ENCODE peak calls at places on chromosome 21, in nine cellular contexts. E is IMR-90; H is esophagus squamous epithelium; S is CD8-positive, alpha-beta T cell; M is tibial artery; C is adrenal gland; A is neural progenitor cell; R is heart right ventricle; Q is spleen. G is an unnamed sample.

GRCh38 chr21:35275776-35276175 is 226.7 kb upstream of the RUNX1 start:
- DNase-seq in M (no peak), Q (no peak), S (no peak), C (no peak), R (no peak), H (no peak), E (peak; percentile 25), A (no peak), G (no peak)

GRCh38 chr21:33909756-33910155 is 5.8 kb downstream of the ATP5PO start:
- DNase-seq in E (no peak), R (no peak), H (no peak), S (no peak), M (no peak), Q (no peak), A (no peak), C (no peak), G (no peak)

GRCh38 chr21:34690041-34690792 is 21.4 kb downstream of the CLIC6 start:
- DNase-seq in M (no peak), C (no peak), H (no peak), A (no peak), R (no peak), S (no peak), Q (no peak), E (no peak), G (no peak)

GRCh38 chr21:14866859-14867560 is 197.8 kb downstream of the NRIP1 start:
- DNase-seq in M (no peak), H (no peak), R (no peak), Q (no peak), S (no peak), C (no peak), E (no peak), A (no peak), G (no peak)

GRCh38 chr21:27802816-27803475 is 836.1 kb upstream of the ADAMTS5 start:
- DNase-seq in M (no peak), C (peak; percentile 28), A (peak; percentile 67), Q (no peak), S (no peak), H (no peak), R (peak; percentile 36), E (peak; percentile 31), G (peak; percentile 15)

GRCh38 chr21:35770101-35770945 is 290.0 kb downstream of the SETD4 start:
- DNase-seq in C (no peak), Q (no peak), S (no peak), M (no peak), E (no peak), A (no peak), R (no peak), H (no peak), G (no peak)

GRCh38 chr21:32335601-32336575 is 37.2 kb downstream of the MRAP start:
- DNase-seq in M (peak; percentile 38), E (peak; percentile 14), Q (no peak), H (no peak), A (no peak), S (no peak), C (no peak), R (no peak), G (no peak)

GRCh38 chr21:46115441-46116188 is 17.7 kb downstream of the COL6A2 start:
- DNase-seq in R (peak; percentile 1), C (peak; percentile 6), H (no peak), M (peak; percentile 53), A (no peak), Q (peak; percentile 33), E (no peak), S (no peak), G (no peak)

GRCh38 chr21:39612233-39613028 is at the start of gene B3GALT5:
- DNase-seq in Q (no peak), A (peak; percentile 95), H (no peak), M (no peak), R (no peak), S (no peak), E (no peak), C (no peak), G (no peak)

GRCh38 chr21:27693376-27693775 is 726.5 kb upstream of the ADAMTS5 start:
- DNase-seq in Q (no peak), R (no peak), S (no peak), E (peak; percentile 73), M (no peak), C (no peak), A (no peak), H (no peak), G (no peak)

GRCh38 chr21:37166733-37167132 is 93.7 kb downstream of the TTC3 start:
- DNase-seq in M (no peak), A (peak; percentile 26), Q (no peak), R (no peak), E (no peak), C (no peak), H (no peak), S (no peak), G (no peak)

GRCh38 chr21:36630485-36631206 is 68.3 kb upstream of the SIM2 start:
- DNase-seq in E (peak; percentile 22), A (peak; percentile 84), R (peak; percentile 41), M (no peak), S (peak; percentile 53), C (peak; percentile 59), H (no peak), Q (no peak), G (peak; percentile 40)

GRCh38 chr21:34243562-34243961 is 120.2 kb upstream of the KCNE2 start:
- DNase-seq in R (no peak), A (peak; percentile 27), C (peak; percentile 48), Q (no peak), M (no peak), S (no peak), E (peak; percentile 11), H (no peak), G (no peak)

GRCh38 chr21:14737922-14738321 is 191.8 kb upstream of the SAMSN1 start:
- DNase-seq in C (peak; percentile 17), S (peak; percentile 11), M (no peak), A (peak; percentile 44), E (peak; percentile 8), Q (no peak), R (peak; percentile 34), H (no peak), G (no peak)

GRCh38 chr21:14535702-14536101 is 10.4 kb downstream of the SAMSN1 start:
- DNase-seq in M (no peak), C (no peak), S (no peak), A (no peak), Q (no peak), E (no peak), R (no peak), H (no peak), G (no peak)

GRCh38 chr21:43734830-43735229 is 15.9 kb downstream of the PDXK start:
- DNase-seq in Q (no peak), H (no peak), M (no peak), C (no peak), E (peak; percentile 67), S (no peak), A (no peak), R (no peak), G (no peak)

GRCh38 chr21:23119491-23119890 is 2121.3 kb downstream of the NCAM2 start:
- DNase-seq in C (no peak), E (no peak), R (no peak), A (no peak), M (no peak), Q (no peak), S (no peak), H (no peak), G (no peak)

GRCh38 chr21:42280356-42281195 is 34.6 kb downstream of the TFF3 start:
- DNase-seq in A (no peak), M (no peak), R (no peak), E (no peak), S (no peak), C (no peak), H (no peak), Q (no peak), G (no peak)
- H3K4me1 ChIP-seq in A (no peaks in the 10 kb centered on the region), M (no peaks in the 10 kb centered on the region), R (no peaks in the 10 kb centered on the region), E (peaks cover 7% of the 10 kb centered on the region), S (no peaks in the 10 kb centered on the region), C (no peaks in the 10 kb centered on the region), H (no peaks in the 10 kb centered on the region), Q (no peaks in the 10 kb centered on the region), G (no peaks in the 10 kb centered on the region)

DNA sequence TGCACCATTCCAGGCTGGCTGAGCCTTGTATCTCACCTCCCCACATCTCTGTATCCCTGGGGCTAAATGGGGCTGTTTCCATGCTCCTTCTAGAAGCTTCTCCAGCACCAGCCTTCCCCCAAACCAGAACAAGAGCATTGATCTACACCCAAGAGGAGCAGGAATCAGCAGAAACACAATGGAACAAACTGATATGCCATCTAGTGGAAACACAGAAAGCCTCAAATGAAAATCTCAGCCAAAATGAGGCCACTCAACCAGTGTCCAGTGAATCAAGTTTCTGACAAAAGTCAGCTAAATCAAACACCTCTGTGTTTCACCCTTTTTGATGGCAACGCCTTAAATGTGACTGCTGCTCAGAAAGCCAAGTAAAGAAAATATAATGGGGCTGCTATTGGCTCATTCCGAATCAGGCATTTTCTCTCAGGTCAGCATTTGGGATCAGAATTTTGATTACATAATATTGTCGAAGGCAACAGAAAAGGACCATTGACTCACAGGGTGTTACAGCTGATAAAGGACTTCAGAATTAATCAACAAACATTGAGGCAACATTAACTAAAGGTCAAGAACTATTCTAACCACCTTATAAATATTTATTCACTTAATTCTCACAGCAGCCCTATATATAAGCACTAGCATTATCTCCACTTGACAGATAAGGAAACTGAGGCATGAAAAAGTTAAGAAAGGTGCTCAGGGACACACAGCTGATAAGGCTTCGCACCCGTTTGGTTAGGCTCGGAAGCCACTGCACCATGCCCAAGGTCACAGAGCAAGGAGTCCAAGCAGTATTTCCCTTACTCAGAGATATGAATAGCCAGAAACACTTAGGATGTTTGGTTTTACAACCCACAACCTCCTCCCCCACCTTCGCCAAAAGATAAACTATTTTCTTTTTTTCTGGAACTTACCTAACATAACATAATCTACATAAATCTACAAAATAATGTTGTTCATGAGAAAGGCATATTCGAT is 85.8 kb upstream of the KCNJ15 start:
- DNase-seq in R (no peak), M (no peak), E (peak; percentile 29), H (no peak), A (no peak), Q (no peak), C (peak; percentile 26), S (no peak), G (no peak)
- TF ChIP-seq CTCF in R (no peak), M (no peak), E (peak; percentile 11), H (no peak), A (no peak), Q (no peak), C (no peak), S (no peak), G (no peak)

GRCh38 chr21:29309703-29310102 is 11.0 kb downstream of the BACH1 start:
- DNase-seq in M (no peak), H (no peak), E (no peak), S (no peak), A (no peak), R (no peak), C (no peak), Q (no peak), G (no peak)
- H3K4me1 ChIP-seq in M (no peaks in the 10 kb centered on the region), H (peaks cover 57% of the 10 kb centered on the region), E (peaks cover 22% of the 10 kb centered on the region), S (peaks cover 8% of the 10 kb centered on the region), A (peaks cover 9% of the 10 kb centered on the region), R (peaks cover 51% of the 10 kb centered on the region), C (peaks cover 28% of the 10 kb centered on the region), Q (peaks cover 28% of the 10 kb centered on the region), G (peaks cover 94% of the 10 kb centered on the region)

DNA sequence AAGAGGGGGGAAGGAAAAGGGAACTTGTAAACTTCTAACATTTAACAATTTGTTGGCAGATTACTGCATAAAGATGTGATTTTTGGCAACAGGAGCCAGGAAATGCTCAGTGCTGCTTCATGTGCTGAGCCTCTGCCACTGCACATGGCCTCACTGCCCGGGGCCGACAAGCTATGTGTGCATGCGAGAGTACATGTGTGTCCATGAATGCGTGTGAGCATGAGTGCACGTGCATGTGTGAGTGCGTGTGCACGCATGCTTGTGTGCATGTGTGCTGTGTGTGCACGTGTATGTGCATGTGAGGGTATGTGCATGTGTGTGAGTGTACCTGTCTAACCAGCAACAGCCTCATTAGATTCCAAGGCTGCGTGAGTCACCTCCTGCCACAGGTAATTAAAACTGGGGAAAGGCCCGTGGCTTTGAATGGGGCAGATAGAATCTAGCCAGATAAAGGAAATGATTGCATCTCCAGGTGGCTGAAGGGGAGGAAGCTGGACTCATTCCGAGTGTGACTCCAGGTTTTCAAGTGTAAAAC is 41.4 kb upstream of the TSPEAR start:
- DNase-seq in S (no peak), M (peak; percentile 35), C (no peak), E (no peak), H (no peak), R (no peak), Q (no peak), A (no peak), G (no peak)
- TF ChIP-seq CTCF in S (no peak), M (no peak), C (no peak), E (no peak), H (no peak), R (no peak), Q (no peak), A (no peak), G (no peak)